ENCODE peak calls at places on chromosomes 2 and 18, in five cellular contexts. B is A549, L is stomach, K is erythroblast, Y is transverse colon. N is an unnamed sample.

GRCh38 chr2:41668529-41668928 is 379.3 kb upstream of the PKDCC start:
- DNase-seq in B (no peak), L (no peak), Y (no peak), K (no peak), N (no peak)

GRCh38 chr2:58734365-58734764 is 493.2 kb upstream of the FANCL start:
- DNase-seq in Y (no peak), L (no peak), K (no peak), B (peak; percentile 55), N (peak; percentile 2)

GRCh38 chr2:74261204-74261864 is 62.9 kb downstream of the MTHFD2 start:
- DNase-seq in B (peak; percentile 52), K (no peak), Y (peak; percentile 50), L (peak; percentile 37), N (peak; percentile 29)

GRCh38 chr2:214497489-214497888 is 86.6 kb downstream of the VWC2L start:
- DNase-seq in L (no peak), B (no peak), K (no peak), Y (no peak), N (no peak)

GRCh38 chr2:54810236-54810635 is 86.8 kb downstream of the EML6 start:
- DNase-seq in L (no peak), K (no peak), B (no peak), Y (no peak), N (no peak)

GRCh38 chr2:45289018-45289417 is 279.8 kb upstream of the SIX2 start:
- DNase-seq in K (no peak), Y (no peak), B (no peak), L (no peak), N (no peak)

GRCh38 chr2:240892361-240892760 is 3.6 kb downstream of the MAB21L4 start:
- DNase-seq in K (no peak), L (no peak), Y (no peak), B (no peak), N (no peak)

GRCh38 chr2:54830546-54830945 is 107.1 kb downstream of the EML6 start:
- DNase-seq in K (no peak), B (no peak), Y (no peak), L (no peak), N (no peak)

GRCh38 chr2:59029058-59029457 is 787.9 kb upstream of the FANCL start:
- DNase-seq in B (no peak), L (no peak), Y (no peak), K (no peak), N (no peak)

GRCh38 chr18:35389095-35389618 is 12.0 kb upstream of the ZNF396 start:
- DNase-seq in B (no peak), K (no peak), Y (no peak), L (no peak), N (no peak)

GRCh38 chr2:33583194-33583938 is 15.7 kb downstream of the FAM98A start:
- DNase-seq in Y (no peak), K (peak; percentile 25), L (no peak), B (peak; percentile 46), N (no peak)

GRCh38 chr2:148702475-148702874 is 57.9 kb downstream of the EPC2 start:
- DNase-seq in Y (no peak), K (no peak), B (no peak), L (no peak), N (no peak)

GRCh38 chr18:11578799-11579198 is 30.6 kb upstream of the SLC35G4 start:
- DNase-seq in K (no peak), L (no peak), Y (no peak), B (no peak), N (no peak)

GRCh38 chr2:95760839-95761525 is 169.2 kb downstream of the TRIM43 start:
- DNase-seq in L (no peak), B (peak; percentile 12), Y (no peak), K (no peak), N (peak; percentile 82)

GRCh38 chr2:224085246-224085645 is 46.2 kb upstream of the SERPINE2 start:
- DNase-seq in K (no peak), B (peak; percentile 58), L (no peak), Y (no peak), N (peak; percentile 40)

GRCh38 chr2:173580869-173581268 is 226.2 kb downstream of the CDCA7 start:
- DNase-seq in L (no peak), K (no peak), Y (no peak), B (no peak), N (no peak)

GRCh38 chr2:218285604-218286003 is 6.7 kb downstream of the TMBIM1 start:
- DNase-seq in K (no peak), Y (no peak), B (no peak), L (peak; percentile 84), N (no peak)

GRCh38 chr2:60858897-60859311 is 22.5 kb upstream of the REL start:
- DNase-seq in K (no peak), Y (no peak), L (no peak), B (no peak), N (no peak)

GRCh38 chr18:13597068-13597467 is 129.3 kb downstream of the FAM210A start:
- DNase-seq in K (peak; percentile 23), B (no peak), L (no peak), Y (no peak), N (no peak)

GRCh38 chr2:182020319-182021055 is 34.8 kb downstream of the PPP1R1C start:
- DNase-seq in Y (no peak), B (peak; percentile 2), K (peak; percentile 24), L (no peak), N (peak; percentile 6)

GRCh38 chr2:65508225-65508624 is 75.8 kb upstream of the SPRED2 start:
- DNase-seq in Y (no peak), B (no peak), L (no peak), K (no peak), N (no peak)

GRCh38 chr2:108974674-108975073 is 14.3 kb downstream of the EDAR start:
- DNase-seq in Y (no peak), K (no peak), L (no peak), B (no peak), N (no peak)

GRCh38 chr2:25805987-25806386 is 72.3 kb downstream of the ASXL2 start:
- DNase-seq in B (no peak), Y (no peak), L (no peak), K (no peak), N (no peak)

GRCh38 chr2:10132596-10132995 is 10.1 kb downstream of the RRM2 start:
- DNase-seq in B (no peak), K (peak; percentile 36), L (no peak), Y (no peak), N (no peak)

GRCh38 chr2:204681412-204681811 is 136.1 kb downstream of the PARD3B start:
- DNase-seq in B (no peak), L (no peak), Y (no peak), K (no peak), N (no peak)

GRCh38 chr2:45067859-45068642 is 58.8 kb upstream of the SIX2 start:
- DNase-seq in Y (no peak), L (no peak), K (no peak), B (no peak), N (no peak)

GRCh38 chr2:169859423-169859822 is 32.2 kb downstream of the UBR3 start:
- DNase-seq in B (no peak), K (no peak), Y (no peak), L (no peak), N (no peak)

GRCh38 chr2:169862816-169863215 is 35.6 kb downstream of the UBR3 start:
- DNase-seq in L (no peak), Y (no peak), K (no peak), B (no peak), N (no peak)

GRCh38 chr2:169865492-169865891 is 38.2 kb downstream of the UBR3 start:
- DNase-seq in B (no peak), Y (no peak), K (no peak), L (no peak), N (no peak)

DNA sequence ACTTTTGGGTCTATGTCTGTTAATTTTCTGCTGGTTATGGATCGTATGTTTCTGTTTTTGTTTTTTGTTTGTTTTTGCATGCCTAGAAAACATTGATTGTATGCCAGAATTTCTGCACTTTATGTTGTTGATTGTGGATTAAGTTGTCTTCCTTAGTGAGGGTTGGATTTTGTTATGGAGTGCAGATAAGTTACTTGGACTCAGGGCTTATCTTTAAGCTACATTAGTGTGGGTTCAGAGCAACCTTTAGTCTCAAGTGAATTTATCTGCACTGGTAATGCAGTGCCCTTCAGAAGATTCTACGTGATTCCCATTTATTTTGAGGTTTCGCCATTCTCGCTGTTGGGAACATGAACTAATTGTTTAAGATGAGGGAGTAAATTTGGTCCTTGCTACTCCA is 32.9 kb downstream of the UBR3 start:
- DNase-seq in K (peak; percentile 51), L (no peak), B (no peak), Y (no peak), N (no peak)
- TF ChIP-seq POLR2A in K (no peak), L (no peak), B (no peak), Y (no peak), N (no peak)

GRCh38 chr2:43778233-43778632 is 4.4 kb downstream of the DYNC2LI1 start:
- DNase-seq in B (no peak), Y (no peak), L (no peak), K (no peak), N (no peak)

GRCh38 chr2:43776317-43776716 is 2.5 kb downstream of the DYNC2LI1 start:
- DNase-seq in K (no peak), B (no peak), Y (no peak), L (no peak), N (no peak)

GRCh38 chr2:43777306-43777926 is 3.6 kb downstream of the DYNC2LI1 start:
- DNase-seq in Y (no peak), K (no peak), L (no peak), B (no peak), N (no peak)

GRCh38 chr2:43774617-43775016 is 778 bp downstream of the DYNC2LI1 start:
- DNase-seq in K (no peak), B (no peak), Y (no peak), L (no peak), N (no peak)

GRCh38 chr2:43773876-43774613 is at the start of gene DYNC2LI1:
- DNase-seq in L (peak; percentile 92), B (peak; percentile 94), Y (peak; percentile 93), K (peak; percentile 89), N (peak; percentile 92)
- TF ChIP-seq POLR2A in L (no peak), B (peak; percentile 82), Y (peak; percentile 73), K (peak; percentile 75), N (peak; percentile 76)

GRCh38 chr2:232633413-232634318 is at the start of gene EFHD1:
- DNase-seq in B (peak; percentile 73), K (peak; percentile 68), Y (peak; percentile 75), L (peak; percentile 75), N (peak; percentile 51)
- TF ChIP-seq POLR2A in B (peak; percentile 20), K (no peak), Y (peak; percentile 43), L (no peak), N (peak; percentile 45)

DNA sequence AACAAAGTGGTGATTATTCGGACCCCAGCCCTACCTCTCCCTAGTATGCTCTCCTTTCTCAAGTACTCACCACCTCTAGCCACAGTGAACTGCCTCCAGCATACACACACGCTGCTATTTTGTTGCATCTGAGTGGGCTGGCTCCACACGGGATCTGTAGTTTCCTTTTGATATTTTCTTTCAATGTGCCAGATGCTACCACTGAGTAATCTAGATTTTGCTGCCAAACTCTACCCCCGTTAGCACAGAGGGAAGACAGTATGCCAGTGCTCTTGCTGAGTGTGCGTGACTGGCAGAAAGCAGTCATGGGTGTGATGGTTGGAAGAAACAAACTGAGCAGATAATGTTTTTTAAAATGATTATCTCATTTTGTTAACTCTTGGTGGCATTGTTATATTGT is 11.6 kb downstream of the CFLAR start:
- DNase-seq in L (no peak), K (peak; percentile 87), B (peak; percentile 55), Y (no peak), N (no peak)
- TF ChIP-seq POLR2A in L (no peak), K (peak; percentile 91), B (no peak), Y (no peak), N (no peak)